ENCODE peak calls at places on chromosome 22, in seven cellular contexts. Y is hepatocyte, F is neural progenitor cell, X is PC-9, U is HepG2, D is GM23338, H is fibroblast of lung. E is an unnamed sample.

GRCh38 chr22:16965083-16965482 is 42.9 kb downstream of the GAB4 start:
- DNase-seq in Y (no peak), F (no peak), X (no peak), U (no peak), D (no peak), H (no peak), E (peak)

GRCh38 chr22:46178755-46179505 is 28.6 kb downstream of the PPARA start:
- DNase-seq in Y (no peak), F (no peak), X (no peak), U (peak), D (no peak), H (no peak), E (no peak)

GRCh38 chr22:19868333-19868732 is 13.7 kb upstream of the GNB1L start:
- DNase-seq in Y (no peak), F (no peak), X (no peak), U (no peak), D (no peak), H (no peak), E (no peak)

GRCh38 chr22:24695958-24696511 is 78.5 kb downstream of the PIWIL3 start:
- DNase-seq in Y (no peak), F (peak), X (no peak), U (no peak), D (peak), H (peak), E (no peak)

GRCh38 chr22:29369460-29369859 is 18.9 kb downstream of the AP1B1 start:
- DNase-seq in Y (peak), F (peak), X (peak), U (no peak), D (peak), H (peak), E (no peak)

GRCh38 chr22:20406686-20407408 is 12.9 kb downstream of the ZNF74 start:
- DNase-seq in Y (no peak), F (no peak), X (no peak), U (no peak), D (no peak), H (no peak), E (no peak)

GRCh38 chr22:30671071-30671470 is 3.4 kb upstream of the DUSP18 start:
- DNase-seq in Y (no peak), F (no peak), X (no peak), U (no peak), D (no peak), H (no peak), E (no peak)

GRCh38 chr22:30636226-30637077 is 871 bp downstream of the SLC35E4 start:
- DNase-seq in Y (no peak), F (peak), X (peak), U (no peak), D (peak), H (peak), E (peak)

GRCh38 chr22:20783844-20784723 is 10.2 kb downstream of the SERPIND1 start:
- DNase-seq in Y (peak), F (peak), X (peak), U (peak), D (peak), H (peak), E (peak)

GRCh38 chr22:20111045-20111688 is 4.7 kb upstream of the RANBP1 start:
- DNase-seq in Y (peak), F (peak), X (no peak), U (peak), D (peak), H (no peak), E (peak)

GRCh38 chr22:20571531-20572007 is 64.2 kb downstream of the MED15 start:
- DNase-seq in Y (no peak), F (peak), X (no peak), U (peak), D (peak), H (peak), E (peak)

GRCh38 chr22:31828739-31829138 is 74.9 kb downstream of the DEPDC5 start:
- DNase-seq in Y (no peak), F (no peak), X (no peak), U (no peak), D (no peak), H (no peak), E (no peak)

GRCh38 chr22:36280379-36280778 is 27.4 kb downstream of the APOL1 start:
- DNase-seq in Y (no peak), F (no peak), X (no peak), U (no peak), D (no peak), H (no peak), E (no peak)

GRCh38 chr22:46044718-46045458 is 67.9 kb upstream of the WNT7B start:
- DNase-seq in Y (peak), F (peak), X (peak), U (no peak), D (peak), H (peak), E (no peak)

GRCh38 chr22:29130490-29130889 is 57.7 kb downstream of the KREMEN1 start:
- DNase-seq in Y (no peak), F (no peak), X (no peak), U (no peak), D (no peak), H (no peak), E (no peak)

GRCh38 chr22:46078241-46079092 is 71.9 kb upstream of the PPARA start:
- DNase-seq in Y (no peak), F (no peak), X (no peak), U (no peak), D (peak), H (peak), E (no peak)

GRCh38 chr22:36641902-36642640 is 61.5 kb downstream of the CACNG2 start:
- DNase-seq in Y (peak), F (no peak), X (no peak), U (no peak), D (no peak), H (peak), E (no peak)

GRCh38 chr22:46367707-46368191 is 32.2 kb downstream of the TRMU start:
- DNase-seq in Y (peak), F (peak), X (peak), U (peak), D (peak), H (peak), E (peak)

GRCh38 chr22:31118046-31118820 is 4.5 kb upstream of the INPP5J start:
- DNase-seq in Y (no peak), F (no peak), X (no peak), U (no peak), D (no peak), H (no peak), E (no peak)

GRCh38 chr22:35314161-35314942 is 14.7 kb downstream of the TOM1 start:
- DNase-seq in Y (no peak), F (no peak), X (peak), U (no peak), D (peak), H (no peak), E (no peak)

GRCh38 chr22:24244144-24244787 is 616 bp downstream of the GGT5 start:
- DNase-seq in Y (no peak), F (no peak), X (no peak), U (no peak), D (no peak), H (peak), E (peak)

GRCh38 chr22:31229402-31230140 is 17.5 kb downstream of the LIMK2 start:
- DNase-seq in Y (no peak), F (peak), X (no peak), U (no peak), D (peak), H (peak), E (no peak)

GRCh38 chr22:20889904-20890303 is 27.3 kb upstream of the CRKL start:
- DNase-seq in Y (no peak), F (no peak), X (no peak), U (no peak), D (no peak), H (no peak), E (no peak)

GRCh38 chr22:36424901-36425579 is 37.3 kb upstream of the MYH9 start:
- DNase-seq in Y (no peak), F (no peak), X (no peak), U (no peak), D (no peak), H (no peak), E (no peak)

GRCh38 chr22:24069721-24070120 is 58.6 kb downstream of the CABIN1 start:
- DNase-seq in Y (no peak), F (no peak), X (no peak), U (no peak), D (no peak), H (no peak), E (no peak)

DNA sequence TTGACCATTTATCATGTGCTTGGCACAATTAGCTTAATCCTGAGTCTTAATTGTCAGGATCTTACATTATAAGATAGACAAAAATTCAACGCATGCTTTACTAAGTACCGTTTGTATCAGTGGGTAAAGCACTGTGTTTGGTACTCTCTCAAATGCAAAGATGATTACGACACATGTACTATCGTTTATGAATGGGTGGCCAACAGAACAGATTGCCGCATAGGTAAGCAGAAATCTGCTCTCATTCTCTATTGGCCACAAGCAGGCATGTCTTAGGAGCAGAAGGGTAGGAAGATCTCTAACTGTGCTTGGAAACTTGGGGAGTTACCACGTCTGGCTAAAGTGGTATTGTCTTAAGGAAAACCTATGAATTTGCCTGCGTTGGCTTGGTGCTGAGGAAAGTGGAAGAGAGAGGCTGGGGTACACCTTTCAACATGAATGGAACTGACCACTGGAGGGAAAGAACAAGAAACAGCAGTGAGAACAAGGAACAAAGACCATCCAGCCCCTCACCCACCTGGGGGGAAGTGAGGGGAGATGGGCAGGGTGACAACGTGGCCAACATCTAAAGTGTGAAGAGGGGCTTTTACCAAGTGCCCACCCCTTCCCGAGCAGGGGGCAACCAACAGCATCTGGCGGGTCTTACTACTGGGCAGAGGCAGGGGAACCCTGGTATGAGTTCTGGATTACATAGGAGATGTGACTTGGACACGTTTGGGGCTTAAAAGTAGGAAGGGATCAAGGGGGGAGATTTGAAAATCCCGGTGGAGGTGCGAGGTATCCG is 1.0 kb upstream of the TUBA8 start:
- DNase-seq in Y (no peak), F (no peak), X (no peak), U (no peak), D (no peak), H (no peak), E (no peak)
- H2AFZ ChIP-seq in Y (no peak), F (no peak), X (no peak), U (no peak), D (peak), H (no peak), E (peak)

GRCh38 chr22:47486569-47487312 is 724.3 kb downstream of the TBC1D22A start:
- DNase-seq in Y (no peak), F (no peak), X (no peak), U (no peak), D (peak), H (no peak), E (no peak)

GRCh38 chr22:47484960-47485571 is 722.6 kb downstream of the TBC1D22A start:
- DNase-seq in Y (no peak), F (no peak), X (no peak), U (no peak), D (no peak), H (no peak), E (no peak)
- H2AFZ ChIP-seq in Y (no peak), F (no peak), X (no peak), U (no peak), D (no peak), H (no peak), E (no peak)

DNA sequence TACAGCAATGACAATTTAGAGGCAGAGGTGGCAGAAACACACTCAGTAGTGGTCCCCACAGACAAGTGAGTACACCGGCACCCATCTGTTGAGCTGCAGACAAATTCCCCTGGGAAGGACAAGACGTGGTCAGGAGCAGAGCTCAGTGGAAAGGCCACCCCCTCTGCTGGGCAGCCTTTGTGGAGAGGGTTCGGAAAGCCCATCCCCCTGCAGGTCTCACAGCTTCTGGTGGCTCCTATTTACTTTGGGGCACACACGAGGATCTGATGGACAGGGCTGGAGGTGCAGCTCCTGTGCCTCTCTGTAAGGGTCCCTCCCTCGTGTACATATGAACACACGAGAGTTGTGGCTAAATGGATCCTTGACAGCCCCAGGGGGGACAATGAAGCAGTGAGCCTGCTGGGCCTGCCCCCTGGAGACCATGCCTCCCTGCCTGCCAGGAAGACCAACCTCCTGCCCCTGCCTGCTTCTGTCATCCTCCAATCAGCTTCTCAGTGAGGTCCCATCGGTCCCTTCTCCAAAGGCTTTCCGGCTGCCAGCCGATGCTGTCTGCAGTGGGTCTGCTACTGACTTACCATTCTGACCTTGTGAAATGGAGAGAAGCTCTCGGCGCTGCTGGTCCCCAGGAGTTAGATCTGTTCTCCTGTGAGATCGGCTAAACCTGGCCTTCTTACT is 161.5 kb downstream of the CACNA1I start:
- DNase-seq in Y (no peak), F (no peak), X (no peak), U (no peak), D (peak), H (no peak), E (no peak)
- H2AFZ ChIP-seq in Y (no peak), F (no peak), X (no peak), U (no peak), D (peak), H (no peak), E (no peak)

GRCh38 chr22:27412866-27413445 is 388.6 kb downstream of the MN1 start:
- DNase-seq in Y (no peak), F (no peak), X (no peak), U (no peak), D (no peak), H (peak), E (no peak)
- H2AFZ ChIP-seq in Y (no peak), F (no peak), X (no peak), U (no peak), D (no peak), H (no peak), E (no peak)

GRCh38 chr22:38118182-38118581 is 7.7 kb upstream of the BAIAP2L2 start:
- DNase-seq in Y (no peak), F (no peak), X (no peak), U (no peak), D (no peak), H (no peak), E (no peak)
- H2AFZ ChIP-seq in Y (no peak), F (no peak), X (no peak), U (no peak), D (no peak), H (no peak), E (no peak)

DNA sequence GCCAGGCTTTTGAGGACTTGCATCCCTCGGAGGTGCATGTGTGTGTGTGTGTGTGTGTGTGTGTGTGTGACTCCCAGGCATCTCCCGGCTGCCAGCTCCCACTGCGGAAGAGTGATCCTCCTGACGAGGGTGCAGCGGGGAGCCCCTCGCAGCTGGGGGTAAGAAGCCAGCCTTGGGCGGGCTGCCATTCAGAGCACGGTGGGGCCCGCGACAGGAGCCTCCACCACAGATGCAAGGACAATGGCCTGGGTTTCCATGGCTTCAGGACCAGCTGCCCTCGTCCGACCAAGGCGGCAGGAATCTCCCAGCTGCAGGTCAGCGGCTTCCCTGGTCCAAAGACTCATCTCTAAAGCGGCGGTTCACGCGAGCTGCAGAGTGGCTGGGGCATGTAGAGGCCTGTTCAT is 908.5 kb downstream of the BRD1 start:
- DNase-seq in Y (no peak), F (peak), X (no peak), U (no peak), D (no peak), H (no peak), E (no peak)
- H2AFZ ChIP-seq in Y (no peak), F (no peak), X (no peak), U (no peak), D (no peak), H (no peak), E (no peak)

GRCh38 chr22:22032099-22032905 is 49.7 kb upstream of the TOP3B start:
- DNase-seq in Y (no peak), F (no peak), X (no peak), U (no peak), D (no peak), H (no peak), E (no peak)

GRCh38 chr22:22030493-22031182 is 48.1 kb upstream of the TOP3B start:
- DNase-seq in Y (peak), F (no peak), X (peak), U (peak), D (peak), H (no peak), E (peak)

GRCh38 chr22:22031571-22031970 is 49.0 kb upstream of the TOP3B start:
- DNase-seq in Y (no peak), F (no peak), X (no peak), U (no peak), D (no peak), H (no peak), E (no peak)

GRCh38 chr22:22032906-22033802 is 50.6 kb upstream of the TOP3B start:
- DNase-seq in Y (no peak), F (no peak), X (no peak), U (no peak), D (no peak), H (no peak), E (no peak)

DNA sequence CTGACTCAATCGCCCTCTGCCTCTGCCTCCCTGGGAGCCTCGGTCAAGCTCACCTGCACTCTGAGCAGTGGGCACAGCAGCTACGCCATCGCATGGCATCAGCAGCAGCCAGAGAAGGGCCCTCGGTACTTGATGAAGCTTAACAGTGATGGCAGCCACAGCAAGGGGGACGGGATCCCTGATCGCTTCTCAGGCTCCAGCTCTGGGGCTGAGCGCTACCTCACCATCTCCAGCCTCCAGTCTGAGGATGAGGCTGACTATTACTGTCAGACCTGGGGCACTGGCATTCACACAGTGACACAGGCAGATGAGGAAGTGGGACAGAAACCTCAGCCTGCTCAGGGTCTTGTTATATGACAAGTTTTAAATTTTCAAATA is 48.6 kb upstream of the TOP3B start:
- DNase-seq in Y (no peak), F (no peak), X (no peak), U (no peak), D (no peak), H (no peak), E (peak)
- H2AFZ ChIP-seq in Y (no peak), F (no peak), X (no peak), U (no peak), D (peak), H (no peak), E (no peak)

GRCh38 chr22:43293259-43293658 is 49.9 kb downstream of the SCUBE1 start:
- DNase-seq in Y (no peak), F (no peak), X (peak), U (no peak), D (no peak), H (no peak), E (no peak)

GRCh38 chr22:43295660-43296059 is 47.5 kb downstream of the SCUBE1 start:
- DNase-seq in Y (no peak), F (no peak), X (no peak), U (no peak), D (no peak), H (no peak), E (no peak)

GRCh38 chr22:43292633-43293025 is 50.5 kb downstream of the SCUBE1 start:
- DNase-seq in Y (no peak), F (no peak), X (no peak), U (no peak), D (no peak), H (no peak), E (no peak)

GRCh38 chr22:43295173-43295572 is 48.0 kb downstream of the SCUBE1 start:
- DNase-seq in Y (no peak), F (no peak), X (no peak), U (no peak), D (no peak), H (no peak), E (no peak)

GRCh38 chr22:43293661-43294392 is 49.3 kb downstream of the SCUBE1 start:
- DNase-seq in Y (peak), F (peak), X (peak), U (peak), D (no peak), H (no peak), E (no peak)
- H2AFZ ChIP-seq in Y (no peak), F (no peak), X (no peak), U (no peak), D (no peak), H (no peak), E (no peak)

GRCh38 chr22:44360686-44361381 is 48.1 kb upstream of the SHISAL1 start:
- DNase-seq in Y (peak), F (peak), X (peak), U (no peak), D (peak), H (peak), E (no peak)

GRCh38 chr22:44358723-44359440 is 46.1 kb upstream of the SHISAL1 start:
- DNase-seq in Y (no peak), F (no peak), X (no peak), U (no peak), D (no peak), H (no peak), E (no peak)

GRCh38 chr22:44361391-44362126 is 48.8 kb upstream of the SHISAL1 start:
- DNase-seq in Y (no peak), F (no peak), X (peak), U (no peak), D (no peak), H (no peak), E (no peak)

GRCh38 chr22:44359496-44360110 is 46.9 kb upstream of the SHISAL1 start:
- DNase-seq in Y (no peak), F (no peak), X (no peak), U (no peak), D (no peak), H (no peak), E (no peak)

GRCh38 chr22:44360306-44360685 is 47.5 kb upstream of the SHISAL1 start:
- DNase-seq in Y (no peak), F (no peak), X (no peak), U (no peak), D (no peak), H (no peak), E (no peak)
- H2AFZ ChIP-seq in Y (no peak), F (no peak), X (no peak), U (no peak), D (peak), H (no peak), E (no peak)

GRCh38 chr22:50439314-50440250 is 35.3 kb downstream of the SBF1 start:
- DNase-seq in Y (no peak), F (no peak), X (no peak), U (no peak), D (no peak), H (no peak), E (no peak)

GRCh38 chr22:50437511-50438304 is 37.1 kb downstream of the SBF1 start:
- DNase-seq in Y (no peak), F (no peak), X (no peak), U (no peak), D (no peak), H (no peak), E (no peak)

GRCh38 chr22:50436841-50437341 is 37.9 kb downstream of the SBF1 start:
- DNase-seq in Y (no peak), F (no peak), X (no peak), U (no peak), D (no peak), H (no peak), E (no peak)

GRCh38 chr22:50440544-50441249 is 34.1 kb downstream of the SBF1 start:
- DNase-seq in Y (no peak), F (no peak), X (no peak), U (no peak), D (no peak), H (no peak), E (no peak)

GRCh38 chr22:50438305-50439275 is 36.2 kb downstream of the SBF1 start:
- DNase-seq in Y (no peak), F (no peak), X (no peak), U (no peak), D (no peak), H (no peak), E (no peak)
- H2AFZ ChIP-seq in Y (no peak), F (no peak), X (no peak), U (no peak), D (no peak), H (no peak), E (no peak)

E was measured in Karpas-422.